ENCODE peak calls at places on chromosomes 1 and 21, in four cellular contexts. I is left lung, S is T follicular helper cell, F is amniotic stem cell. L is an unnamed sample.

GRCh38 chr21:39263372-39263771 is 50.1 kb downstream of the BRWD1 start:
- DNase-seq in I (no peak), S (no peak), F (no peak), L (no peak)

GRCh38 chr1:7579831-7580804 is 191.0 kb upstream of the VAMP3 start:
- DNase-seq in S (no peak), F (no peak), I (peak), L (no peak)

GRCh38 chr1:107840746-107841145 is 124.2 kb downstream of the VAV3 start:
- DNase-seq in F (no peak), I (no peak), S (no peak), L (no peak)

GRCh38 chr1:220819627-220820026 is 32.9 kb downstream of the MTARC1 start:
- DNase-seq in F (no peak), I (no peak), S (no peak), L (no peak)

GRCh38 chr1:27299385-27300252 is 22.3 kb upstream of the TMEM222 start:
- DNase-seq in I (peak), F (peak), S (no peak), L (no peak)

GRCh38 chr1:15459771-15460719 is 3.5 kb downstream of the CELA2A start:
- DNase-seq in S (no peak), I (no peak), F (no peak), L (no peak)

GRCh38 chr1:13628218-13628617 is 44.6 kb downstream of the PDPN start:
- DNase-seq in F (no peak), S (no peak), I (no peak), L (no peak)

GRCh38 chr1:203282720-203283542 is 22.4 kb upstream of the BTG2 start:
- DNase-seq in I (no peak), S (no peak), F (no peak), L (no peak)

GRCh38 chr1:203990118-203990517 is 82.8 kb upstream of the SOX13 start:
- DNase-seq in S (no peak), F (no peak), I (no peak), L (no peak)

GRCh38 chr1:84892657-84893618 is at the start of gene LPAR3:
- DNase-seq in S (no peak), F (no peak), I (no peak), L (peak)

GRCh38 chr1:2315711-2316450 is 75.5 kb downstream of the MORN1 start:
- DNase-seq in I (no peak), S (no peak), F (no peak), L (no peak)

GRCh38 chr1:204927673-204928641 is 57.3 kb downstream of the NFASC start:
- DNase-seq in S (no peak), F (no peak), I (no peak), L (no peak)

GRCh38 chr21:45114072-45114471 is 39.7 kb downstream of the ADARB1 start:
- DNase-seq in F (no peak), I (no peak), S (no peak), L (no peak)

GRCh38 chr1:10948463-10948775 is 64.0 kb upstream of the TARDBP start:
- DNase-seq in I (no peak), F (no peak), S (no peak), L (no peak)

GRCh38 chr21:33071878-33072306 is 2.0 kb downstream of the OLIG1 start:
- DNase-seq in F (no peak), I (no peak), S (no peak), L (no peak)

GRCh38 chr1:211639500-211640361 is 35.7 kb downstream of the NEK2 start:
- DNase-seq in I (no peak), F (peak), S (no peak), L (no peak)

GRCh38 chr1:48536477-48536876 is 64.5 kb upstream of the SPATA6 start:
- DNase-seq in S (no peak), F (no peak), I (no peak), L (no peak)

GRCh38 chr1:72178266-72178665 is 104.1 kb downstream of the NEGR1 start:
- DNase-seq in F (no peak), S (no peak), I (no peak), L (no peak)

GRCh38 chr1:223748773-223749733 is 36.7 kb downstream of the CAPN2 start:
- DNase-seq in S (peak), F (no peak), I (peak), L (peak)

GRCh38 chr1:35560256-35561225 is 2.9 kb downstream of the NCDN start:
- DNase-seq in F (no peak), I (no peak), S (no peak), L (no peak)